ENCODE peak calls at places on chromosomes 12 and 14, in five cellular contexts. P is OCI-LY7, I is mammary epithelial cell, Y is left ventricle myocardium inferior, C is pancreas. U is an unnamed sample. For H3K4me1, the result is how much of the 10 kb centered on the place peaks cover.

GRCh38 chr12:124002021-124002640 is 29.1 kb downstream of the ZNF664 start:
- DNase-seq in P (no peak), C (no peak), Y (no peak), I (no peak), U (no peak)

GRCh38 chr12:104049278-104050257 is at the start of gene GLT8D2:
- DNase-seq in P (no peak), I (peak), Y (peak), C (peak), U (peak)

GRCh38 chr12:112839386-112839972 is 47.9 kb downstream of the RPH3A start:
- DNase-seq in Y (no peak), C (no peak), I (peak), P (no peak), U (peak)

GRCh38 chr12:94779520-94779919 is 129.2 kb upstream of the TMCC3 start:
- DNase-seq in Y (no peak), I (peak), C (no peak), P (no peak), U (peak)

GRCh38 chr12:22588817-22589216 is 36.2 kb upstream of the ETNK1 start:
- DNase-seq in I (peak), Y (no peak), P (no peak), C (no peak), U (no peak)

GRCh38 chr12:53174881-53175491 is 5.5 kb upstream of the ZNF740 start:
- DNase-seq in Y (no peak), P (peak), C (no peak), I (no peak), U (peak)

GRCh38 chr12:115466076-115466475 is 782.1 kb upstream of the TBX3 start:
- DNase-seq in Y (no peak), I (no peak), P (no peak), C (no peak), U (peak)

GRCh38 chr12:132351751-132352495 is 22.5 kb upstream of the GALNT9 start:
- DNase-seq in Y (no peak), I (no peak), P (no peak), C (peak), U (no peak)

GRCh38 chr12:6341439-6342139 is at the start of gene TNFRSF1A:
- DNase-seq in I (peak), Y (peak), P (peak), C (peak), U (peak)

GRCh38 chr14:96192975-96193805 is 11.4 kb upstream of the BDKRB2 start:
- DNase-seq in Y (no peak), I (no peak), C (peak), P (no peak), U (no peak)

GRCh38 chr12:92094751-92095161 is 50.9 kb downstream of the BTG1 start:
- DNase-seq in P (no peak), I (no peak), C (no peak), Y (no peak), U (peak)

GRCh38 chr12:119780786-119781434 is 96.2 kb downstream of the CIT start:
- DNase-seq in I (peak), P (no peak), Y (no peak), C (peak), U (peak)

GRCh38 chr14:59306775-59307174 is 118.3 kb downstream of the DAAM1 start:
- DNase-seq in I (peak), C (no peak), P (no peak), Y (no peak), U (peak)

DNA sequence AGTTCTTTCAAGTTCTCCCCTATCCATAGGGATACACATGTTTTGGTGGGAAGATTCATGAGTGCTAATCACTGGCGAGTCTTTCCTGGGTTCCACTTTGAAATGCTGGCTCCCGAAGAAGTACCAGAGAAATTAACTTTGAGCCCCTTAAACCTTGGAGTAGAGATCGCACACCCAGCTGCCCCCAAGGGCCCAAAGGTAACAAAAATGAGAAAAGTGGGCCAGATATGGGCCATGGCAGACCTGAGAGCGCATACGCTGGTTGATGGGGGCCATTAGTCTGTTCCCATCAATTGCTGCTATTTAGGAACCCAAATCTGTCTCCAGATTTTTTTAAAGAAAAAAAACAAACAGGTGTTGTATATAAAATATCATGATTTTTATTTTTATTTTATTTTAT is 2.1 kb downstream of the GSTZ1 start:
- DNase-seq in Y (no peak), I (no peak), C (no peak), P (no peak), U (no peak)
- H3K4me1 ChIP-seq in Y (under half), I (under half), C (under half), P (under half), U (under half)

GRCh38 chr12:122948605-122949004 is 17.7 kb downstream of the ABCB9 start:
- DNase-seq in Y (no peak), I (no peak), P (no peak), C (no peak), U (no peak)
- H3K4me1 ChIP-seq in Y (half or more), I (half or more), P (under half), C (under half), U (under half)

DNA sequence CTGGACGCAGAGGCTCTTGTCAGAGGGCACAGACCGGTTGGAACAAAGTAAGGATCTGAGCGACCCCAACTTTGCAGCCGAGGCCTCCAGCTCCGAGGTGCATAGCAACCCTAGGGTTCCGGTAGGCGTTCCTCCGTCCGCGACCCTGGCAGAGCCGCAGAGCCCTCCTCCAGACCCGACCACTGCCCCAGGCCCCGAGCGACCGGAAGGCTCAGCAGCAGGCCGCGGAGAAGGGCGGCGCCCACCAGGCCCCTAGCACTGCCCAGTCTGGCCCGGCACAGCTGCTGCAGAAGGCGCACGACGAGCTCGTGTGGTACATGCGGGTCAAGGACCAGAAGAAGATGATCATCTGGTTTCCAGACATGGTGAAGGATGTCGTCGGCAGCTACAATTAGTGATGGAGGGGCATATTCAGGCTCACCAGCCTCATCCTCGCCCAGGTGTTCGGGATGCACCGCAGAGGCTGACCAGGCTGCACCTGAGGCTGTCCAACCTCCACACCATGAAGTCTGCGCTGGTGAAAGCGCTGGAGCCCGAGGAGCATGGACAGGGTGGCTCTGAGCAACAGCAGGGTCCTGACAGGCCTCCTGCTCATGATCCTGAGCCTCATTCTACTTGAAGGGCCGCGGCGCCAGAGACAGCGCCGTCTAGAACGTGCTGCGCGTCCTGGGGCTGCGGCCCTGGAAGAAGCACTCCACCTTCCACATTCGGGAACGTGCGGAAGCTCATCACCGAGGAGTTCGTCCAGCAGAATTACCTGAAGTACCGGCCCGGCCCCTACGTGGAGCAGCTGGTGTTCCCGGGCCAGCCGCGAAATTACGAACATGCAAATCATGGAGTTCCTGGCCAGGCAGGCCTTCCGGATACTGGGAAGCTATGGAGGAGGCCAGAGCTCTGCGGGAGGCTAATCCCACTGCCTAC is 24.5 kb downstream of the CAPS2 start:
- DNase-seq in P (no peak), I (no peak), Y (no peak), C (no peak), U (no peak)
- H3K4me1 ChIP-seq in P (under half), I (under half), Y (under half), C (under half), U (under half)

GRCh38 chr14:32128703-32129102 is 51.6 kb downstream of the ARHGAP5 start:
- DNase-seq in P (no peak), I (peak), C (no peak), Y (no peak), U (no peak)
- H3K4me1 ChIP-seq in P (under half), I (under half), C (under half), Y (half or more), U (under half)

GRCh38 chr12:5177731-5178130 is 134.1 kb downstream of the KCNA5 start:
- DNase-seq in Y (no peak), C (no peak), P (no peak), I (peak), U (no peak)

GRCh38 chr12:5173511-5174011 is 129.9 kb downstream of the KCNA5 start:
- DNase-seq in I (no peak), Y (no peak), P (no peak), C (no peak), U (no peak)

GRCh38 chr12:5172886-5173285 is 129.2 kb downstream of the KCNA5 start:
- DNase-seq in C (no peak), P (no peak), Y (no peak), I (no peak), U (no peak)

GRCh38 chr12:5177096-5177495 is 133.4 kb downstream of the KCNA5 start:
- DNase-seq in Y (no peak), I (no peak), C (no peak), P (no peak), U (no peak)

DNA sequence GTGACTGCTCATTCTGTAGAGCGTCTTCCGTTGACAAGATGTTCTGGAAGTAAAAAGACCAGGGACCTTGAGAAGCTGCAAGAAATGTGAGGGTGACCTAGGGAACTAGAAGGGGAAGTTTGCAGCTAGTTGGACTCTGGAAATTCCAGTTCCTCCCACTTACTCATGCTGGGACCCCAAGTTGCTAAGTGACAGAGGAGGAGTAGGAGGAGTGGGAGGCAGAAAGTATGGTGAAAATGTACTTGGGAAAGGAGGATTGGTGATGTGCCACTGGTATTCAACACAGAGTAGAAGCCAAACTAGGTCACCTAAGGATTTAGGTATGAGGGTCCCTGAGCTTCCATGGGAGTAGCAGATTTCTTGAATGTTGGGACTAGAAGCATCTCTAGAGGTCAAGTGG is 132.4 kb downstream of the KCNA5 start:
- DNase-seq in Y (no peak), P (no peak), C (no peak), I (no peak), U (no peak)
- H3K4me1 ChIP-seq in Y (under half), P (under half), C (under half), I (under half), U (under half)

GRCh38 chr12:2242206-2242605 is 189.4 kb downstream of the CACNA1C start:
- DNase-seq in C (no peak), I (no peak), Y (no peak), P (no peak), U (no peak)

GRCh38 chr12:2243275-2243674 is 190.5 kb downstream of the CACNA1C start:
- DNase-seq in C (no peak), I (no peak), P (no peak), Y (no peak), U (no peak)

GRCh38 chr12:2242816-2243215 is 190.0 kb downstream of the CACNA1C start:
- DNase-seq in I (no peak), Y (no peak), P (no peak), C (no peak), U (no peak)

GRCh38 chr12:2246358-2246757 is 193.6 kb downstream of the CACNA1C start:
- DNase-seq in I (no peak), Y (no peak), C (no peak), P (no peak), U (no peak)

DNA sequence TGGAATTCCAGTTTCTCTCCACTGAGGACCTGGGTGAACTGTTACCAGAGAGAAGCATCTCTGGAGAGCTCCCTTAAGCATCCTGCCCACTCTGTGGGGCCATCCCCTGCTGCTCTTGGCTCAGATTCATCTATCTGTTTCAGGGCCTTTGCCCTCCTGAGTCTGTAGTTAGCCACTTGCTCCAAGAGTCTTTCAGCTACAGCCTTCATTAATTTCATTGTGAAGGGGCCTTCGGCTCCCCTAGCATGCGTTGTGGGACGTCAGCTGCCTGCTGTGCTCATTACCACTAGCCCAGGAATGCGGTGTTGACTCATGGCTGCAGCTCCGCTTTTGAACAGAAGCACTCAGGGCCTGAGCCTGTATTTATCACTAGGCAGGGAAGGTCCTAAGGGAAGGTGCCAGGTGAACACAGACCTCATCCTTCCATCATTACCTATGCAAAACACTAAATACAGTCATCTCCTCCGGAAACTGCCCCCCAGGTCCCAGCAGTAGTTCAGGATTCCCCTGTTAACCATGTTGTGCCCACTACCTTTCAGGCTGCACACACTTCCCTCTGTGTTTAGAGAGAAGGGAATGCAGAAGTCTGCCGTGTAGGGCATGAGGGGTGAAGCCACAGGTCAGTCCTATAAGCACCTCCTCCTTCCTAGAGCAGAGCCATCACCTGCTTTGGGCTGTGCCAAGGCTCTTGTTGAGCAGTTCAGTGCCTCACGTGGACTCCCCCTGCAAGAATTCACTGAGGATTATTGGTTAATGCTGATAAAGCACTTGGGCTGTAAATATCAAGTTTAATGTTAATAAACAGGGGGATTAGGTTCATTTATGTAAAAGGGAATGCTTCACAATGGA is 191.4 kb downstream of the CACNA1C start:
- DNase-seq in C (no peak), I (peak), P (no peak), Y (no peak), U (peak)
- H3K4me1 ChIP-seq in C (under half), I (under half), P (half or more), Y (half or more), U (under half)

DNA sequence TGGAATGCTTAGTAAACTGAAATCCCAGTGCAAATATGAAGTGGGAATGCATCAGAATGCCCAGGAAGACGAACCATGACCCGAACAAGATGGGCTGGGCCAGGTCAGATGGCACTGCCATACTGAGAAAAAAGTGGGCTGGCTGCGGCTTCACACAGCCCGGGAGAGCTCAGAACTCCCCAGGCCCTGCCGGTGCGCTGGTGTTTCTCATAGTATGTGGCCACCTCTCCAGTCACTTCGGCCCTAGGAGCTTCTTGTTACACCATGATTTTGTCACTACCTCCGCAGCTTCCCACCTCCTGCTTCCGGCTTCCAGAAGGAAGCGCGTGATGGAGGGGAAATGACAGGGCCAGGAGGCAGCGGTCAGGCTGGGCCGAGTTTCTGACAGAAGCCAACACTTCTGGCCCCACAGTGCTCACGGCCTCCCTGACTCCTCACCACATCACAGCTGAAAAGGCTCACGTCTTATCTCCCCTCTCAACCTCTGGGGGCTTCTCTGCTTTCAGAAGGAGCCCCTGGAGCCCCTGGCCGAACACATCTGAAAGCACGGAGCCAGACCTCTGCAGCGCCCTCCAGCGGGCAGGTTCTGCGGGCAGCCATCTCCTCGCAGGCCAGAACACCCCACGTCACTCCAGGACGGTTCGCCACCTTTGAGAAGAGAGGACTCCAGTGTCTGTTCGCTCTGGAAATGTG is 30.7 kb downstream of the DAD1 start:
- DNase-seq in I (no peak), P (peak), Y (no peak), C (no peak), U (no peak)
- H3K4me1 ChIP-seq in I (under half), P (half or more), Y (under half), C (half or more), U (under half)

GRCh38 chr14:31944256-31945073 is 132.6 kb upstream of the ARHGAP5 start:
- DNase-seq in I (no peak), P (no peak), C (no peak), Y (no peak), U (no peak)
- H3K4me1 ChIP-seq in I (half or more), P (under half), C (under half), Y (under half), U (under half)

GRCh38 chr14:93937519-93937918 is 10.4 kb downstream of the FAM181A start:
- DNase-seq in C (no peak), P (no peak), Y (no peak), I (peak), U (no peak)

GRCh38 chr14:93939304-93940229 is 12.4 kb downstream of the FAM181A start:
- DNase-seq in P (peak), Y (peak), C (peak), I (peak), U (peak)

GRCh38 chr14:93936926-93937325 is 9.8 kb downstream of the FAM181A start:
- DNase-seq in C (no peak), P (no peak), Y (no peak), I (no peak), U (no peak)

GRCh38 chr14:93940437-93940836 is 13.3 kb downstream of the FAM181A start:
- DNase-seq in P (no peak), Y (no peak), I (no peak), C (no peak), U (no peak)

DNA sequence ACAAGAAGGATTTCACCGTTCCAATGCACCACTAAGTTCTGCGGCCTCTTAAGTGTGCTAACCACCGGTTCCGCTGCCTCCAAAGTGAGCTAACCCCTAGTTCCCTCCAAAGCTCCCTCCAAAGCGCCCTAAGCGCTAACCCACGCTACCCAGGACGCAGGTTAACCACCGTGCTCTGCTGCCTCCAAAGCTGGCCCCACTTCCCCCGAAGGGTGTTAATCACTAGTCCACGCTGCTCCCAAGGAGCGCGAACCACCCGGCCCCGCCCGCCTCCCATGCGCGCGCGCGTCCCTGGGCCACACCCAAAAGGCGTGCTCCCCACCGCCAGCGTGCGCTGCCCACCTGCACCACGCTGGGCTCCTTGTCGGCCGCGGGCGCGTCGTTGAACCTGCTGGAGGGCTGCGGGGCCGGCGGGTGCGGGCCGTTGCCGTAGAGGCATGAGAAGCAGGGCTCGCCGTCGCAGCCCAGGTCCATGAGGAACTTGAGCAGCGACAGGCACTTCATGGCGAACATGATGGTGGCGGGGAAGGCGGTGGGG is 11.7 kb downstream of the FAM181A start:
- DNase-seq in Y (no peak), I (no peak), P (no peak), C (no peak), U (no peak)
- H3K4me1 ChIP-seq in Y (under half), I (half or more), P (under half), C (under half), U (under half)